ENCODE peak calls at places on chromosomes 12 and 14, in five cellular contexts. S, M, I, K and F are unnamed samples.

GRCh38 chr14:37230551-37231194 is 32.9 kb downstream of the MIPOL1 start:
- DNase-seq in S (no peak), M (no peak), I (peak; percentile 43), K (no peak), F (peak; percentile 69)

GRCh38 chr14:33642080-33642479 is 308.8 kb downstream of the EGLN3 start:
- DNase-seq in S (no peak), M (no peak), I (no peak), K (no peak), F (no peak)

GRCh38 chr14:105050551-105050897 is 14.7 kb downstream of the GPR132 start:
- DNase-seq in S (no peak), M (no peak), I (peak; percentile 50), K (no peak), F (peak; percentile 97)

GRCh38 chr14:76827696-76828301 is 1.6 kb downstream of the LRRC74A start:
- DNase-seq in S (no peak), M (no peak), I (no peak), K (peak; percentile 19), F (no peak)

GRCh38 chr12:85155791-85156190 is 119.6 kb downstream of the LRRIQ1 start:
- DNase-seq in S (no peak), M (no peak), I (peak; percentile 0), K (no peak), F (peak; percentile 42)

GRCh38 chr12:57230381-57231155 is 1.1 kb downstream of the SHMT2 start:
- DNase-seq in S (peak; percentile 36), M (no peak), I (no peak), K (no peak), F (no peak)

GRCh38 chr14:24814944-24815343 is 181.0 kb upstream of the GZMB start:
- DNase-seq in S (no peak), M (no peak), I (no peak), K (no peak), F (no peak)

GRCh38 chr12:114858388-114859146 is 174.6 kb upstream of the TBX3 start:
- DNase-seq in S (no peak), M (no peak), I (no peak), K (no peak), F (no peak)

GRCh38 chr12:6666211-6666610 is 3.3 kb upstream of the ING4 start:
- DNase-seq in S (no peak), M (no peak), I (no peak), K (no peak), F (no peak)

GRCh38 chr14:92531151-92531873 is 17.7 kb downstream of the RIN3 start:
- DNase-seq in S (no peak), M (no peak), I (no peak), K (no peak), F (no peak)

GRCh38 chr14:99260652-99261551 is 11.1 kb downstream of the BCL11B start:
- DNase-seq in S (no peak), M (no peak), I (no peak), K (no peak), F (no peak)

GRCh38 chr12:13661005-13661887 is 320.2 kb downstream of the GRIN2B start:
- DNase-seq in S (peak; percentile 51), M (peak; percentile 2), I (peak; percentile 51), K (peak; percentile 18), F (peak; percentile 53)

GRCh38 chr12:90729741-90730140 is 225.2 kb downstream of the CCER1 start:
- DNase-seq in S (no peak), M (no peak), I (no peak), K (no peak), F (no peak)

GRCh38 chr12:48542300-48542928 is 17.0 kb downstream of the OR8S1 start:
- DNase-seq in S (no peak), M (no peak), I (peak; percentile 31), K (no peak), F (peak; percentile 44)

GRCh38 chr12:2691340-2692111 is 103.2 kb upstream of the FKBP4 start:
- DNase-seq in S (no peak), M (no peak), I (peak; percentile 54), K (no peak), F (peak; percentile 18)

GRCh38 chr12:6362383-6362782 is 13.0 kb downstream of the SCNN1A start:
- DNase-seq in S (peak; percentile 2), M (no peak), I (no peak), K (no peak), F (no peak)

GRCh38 chr12:5204271-5204670 is 160.6 kb downstream of the KCNA5 start:
- DNase-seq in S (no peak), M (no peak), I (no peak), K (no peak), F (no peak)

GRCh38 chr14:61589691-61590521 is 105.4 kb upstream of the HIF1A start:
- DNase-seq in S (no peak), M (no peak), I (no peak), K (no peak), F (peak; percentile 46)

GRCh38 chr14:21097616-21098133 is 780 bp downstream of the ZNF219 start:
- DNase-seq in S (peak; percentile 61), M (peak; percentile 43), I (no peak), K (no peak), F (no peak)

GRCh38 chr14:90753456-90754005 is 62.7 kb downstream of the TTC7B start:
- DNase-seq in S (no peak), M (no peak), I (no peak), K (no peak), F (no peak)

GRCh38 chr14:77498984-77499527 is 440 bp upstream of the ISM2 start:
- DNase-seq in S (no peak), M (no peak), I (no peak), K (no peak), F (no peak)

GRCh38 chr12:2250797-2251196 is 198.0 kb downstream of the CACNA1C start:
- DNase-seq in S (no peak), M (no peak), I (no peak), K (no peak), F (no peak)

GRCh38 chr12:32377344-32378000 is 21.9 kb upstream of the FGD4 start:
- DNase-seq in S (no peak), M (no peak), I (no peak), K (no peak), F (no peak)

GRCh38 chr14:28756896-28757570 is 9.6 kb upstream of the FOXG1 start:
- DNase-seq in S (no peak), M (no peak), I (no peak), K (no peak), F (peak; percentile 32)

GRCh38 chr14:33894339-33894738 is 56.5 kb downstream of the EGLN3 start:
- DNase-seq in S (no peak), M (no peak), I (no peak), K (no peak), F (no peak)